ENCODE peak calls at places on chromosomes 7 and 10, in seven cellular contexts. V is endothelial cell, D is Calu3, P is HCT116, B is kidney, M is fibroblast of pulmonary artery, R is B cell. K is an unnamed sample.

GRCh38 chr10:117240730-117241529 is at the start of gene SLC18A2:
- DNase-seq in M (no peak), B (peak; percentile 55), V (no peak), D (no peak), R (peak; percentile 35), P (no peak), K (no peak)

GRCh38 chr7:4751398-4751947 is 23.9 kb upstream of the AP5Z1 start:
- DNase-seq in R (no peak), B (no peak), M (no peak), D (no peak), V (no peak), P (no peak), K (no peak)

GRCh38 chr7:137501561-137501960 is 158.0 kb upstream of the PTN start:
- DNase-seq in V (no peak), D (no peak), B (no peak), R (no peak), M (no peak), P (no peak), K (no peak)

GRCh38 chr10:58963101-58963534 is 213.3 kb upstream of the PHYHIPL start:
- DNase-seq in M (no peak), P (no peak), D (peak; percentile 38), V (peak; percentile 40), B (no peak), R (no peak), K (no peak)

GRCh38 chr10:31647861-31648260 is 280.8 kb downstream of the ARHGAP12 start:
- DNase-seq in D (no peak), B (no peak), R (no peak), V (no peak), P (no peak), M (no peak), K (no peak)

GRCh38 chr10:60430017-60430416 is 40.3 kb upstream of the ANK3 start:
- DNase-seq in B (no peak), R (no peak), V (no peak), P (no peak), M (peak; percentile 79), D (no peak), K (no peak)

GRCh38 chr7:4472739-4473138 is 209.4 kb upstream of the FOXK1 start:
- DNase-seq in D (no peak), R (no peak), P (no peak), M (no peak), V (no peak), B (no peak), K (no peak)

GRCh38 chr10:33215154-33215553 is 119.3 kb downstream of the NRP1 start:
- DNase-seq in V (no peak), B (no peak), M (peak; percentile 67), P (no peak), R (no peak), D (no peak), K (no peak)

DNA sequence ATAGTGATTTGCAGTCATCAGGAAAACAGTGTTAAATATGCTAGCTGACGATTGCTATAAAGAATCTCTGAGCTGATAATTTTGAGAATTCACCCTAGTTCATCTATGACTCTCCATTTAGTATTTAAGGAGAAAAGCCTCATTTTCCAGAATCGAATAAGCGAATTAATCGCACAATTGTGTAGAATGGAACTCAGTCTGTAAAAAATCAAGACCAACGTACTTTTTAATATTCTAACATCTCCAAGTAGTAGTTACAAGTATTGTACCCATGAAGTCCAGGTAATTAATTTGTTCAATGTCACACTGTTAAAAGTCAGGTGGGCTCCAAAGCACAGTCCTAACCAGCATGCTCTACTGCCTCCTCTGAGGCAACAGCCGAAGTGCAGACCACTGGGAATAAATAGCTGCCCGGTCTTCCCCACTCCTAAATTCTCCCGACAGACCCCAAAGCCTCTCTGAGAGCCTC is 380 bp upstream of the AGBL3 start:
- DNase-seq in D (no peak), V (no peak), R (no peak), P (no peak), M (no peak), B (no peak), K (no peak)
- TF ChIP-seq CTCF in D (no peak), V (no peak), R (no peak), P (no peak), M (no peak), B (no peak), K (peak; percentile 15)

GRCh38 chr7:151008143-151008510 is 16.2 kb downstream of the ATG9B start:
- DNase-seq in M (peak; percentile 44), D (no peak), V (no peak), P (no peak), R (no peak), B (peak; percentile 74), K (no peak)

GRCh38 chr7:151010307-151011096 is 13.8 kb downstream of the ATG9B start:
- DNase-seq in D (no peak), V (no peak), P (no peak), B (peak; percentile 70), R (no peak), M (peak; percentile 32), K (no peak)

GRCh38 chr7:151008511-151009323 is 15.6 kb downstream of the ATG9B start:
- DNase-seq in P (peak; percentile 87), V (peak; percentile 70), B (peak; percentile 90), D (peak; percentile 72), R (peak; percentile 89), M (peak; percentile 60), K (no peak)

GRCh38 chr7:151010002-151010306 is 14.3 kb downstream of the ATG9B start:
- DNase-seq in B (peak; percentile 71), R (no peak), D (no peak), P (no peak), V (no peak), M (no peak), K (no peak)

DNA sequence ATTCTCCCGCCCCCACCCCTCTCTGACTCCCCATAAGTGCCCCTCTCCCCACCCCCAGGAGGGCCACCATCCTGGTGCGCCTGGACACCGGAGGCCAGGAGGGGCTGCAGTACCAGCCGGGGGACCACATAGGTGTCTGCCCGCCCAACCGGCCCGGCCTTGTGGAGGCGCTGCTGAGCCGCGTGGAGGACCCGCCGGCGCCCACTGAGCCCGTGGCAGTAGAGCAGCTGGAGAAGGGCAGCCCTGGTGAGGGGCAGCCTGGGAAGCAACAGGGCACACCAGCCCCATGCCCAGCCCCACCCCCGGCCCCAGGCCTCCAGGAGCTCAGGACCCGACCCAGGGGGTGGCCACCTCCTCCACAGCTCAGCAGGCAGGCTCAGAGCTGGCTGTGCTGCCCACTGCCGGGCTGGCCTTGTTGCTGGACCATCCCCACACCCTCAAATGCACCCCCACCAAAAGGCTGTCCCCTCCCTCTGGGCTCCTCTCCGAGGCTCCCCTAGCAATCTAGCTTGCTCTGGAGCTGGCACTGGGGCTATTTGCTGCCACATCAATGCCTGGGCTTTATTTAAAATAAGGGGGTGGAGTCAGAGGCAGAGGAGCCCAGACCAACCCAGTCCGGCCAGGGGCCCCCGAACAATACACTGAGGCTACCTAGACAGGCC is 14.8 kb downstream of the ATG9B start:
- DNase-seq in V (no peak), D (no peak), M (no peak), B (peak; percentile 76), P (no peak), R (no peak), K (no peak)
- TF ChIP-seq CTCF in V (no peak), D (no peak), M (no peak), B (no peak), P (peak; percentile 55), R (no peak), K (no peak)

GRCh38 chr7:31904006-31904405 is 166.2 kb downstream of the PDE1C start:
- DNase-seq in M (no peak), V (no peak), P (no peak), B (no peak), R (no peak), D (no peak), K (no peak)
- TF ChIP-seq CTCF in M (no peak), V (no peak), P (no peak), B (no peak), R (no peak), D (no peak), K (no peak)

DNA sequence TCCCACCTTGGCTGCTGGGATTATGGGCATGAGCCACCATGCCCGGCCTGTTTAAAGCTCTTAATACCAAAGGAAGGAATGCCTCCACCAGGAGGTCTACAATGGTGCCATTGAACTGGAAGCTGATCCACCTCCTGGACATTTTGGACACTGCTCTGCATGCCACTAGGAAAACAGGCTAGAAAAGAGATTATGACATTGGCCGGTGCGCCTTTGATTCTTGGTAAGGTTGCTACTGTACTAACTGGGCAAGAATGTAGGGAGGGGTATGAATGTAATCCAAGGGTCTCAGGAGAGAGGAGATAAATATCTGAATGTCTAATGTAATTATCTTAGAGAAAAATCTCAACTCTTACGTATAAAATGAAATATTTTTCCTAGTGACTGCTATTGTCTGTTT is 21.7 kb upstream of the TSGA13 start:
- DNase-seq in B (no peak), R (no peak), P (no peak), M (no peak), V (no peak), D (no peak), K (no peak)
- TF ChIP-seq CTCF in B (no peak), R (no peak), P (no peak), M (no peak), V (no peak), D (no peak), K (no peak)

DNA sequence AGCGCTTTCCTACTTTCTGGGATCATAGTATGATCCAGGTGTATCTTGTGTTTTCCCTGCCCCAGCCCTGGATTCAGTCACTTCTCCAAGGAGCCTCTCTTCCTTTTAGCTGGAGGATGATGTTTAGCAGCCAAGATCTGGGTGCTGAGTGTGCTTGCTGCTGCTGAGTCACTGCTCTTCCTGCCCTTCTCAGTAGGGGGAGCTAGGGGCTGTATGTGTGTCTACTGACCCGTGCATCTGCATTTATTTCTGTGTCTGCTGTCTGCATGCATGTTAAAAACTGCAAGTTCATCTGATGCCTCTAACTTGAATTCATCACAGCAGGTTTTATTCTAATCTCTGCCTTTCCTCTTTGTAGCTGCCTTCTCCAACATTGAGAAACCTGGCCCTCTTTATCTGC is 31.6 kb downstream of the MGMT start:
- DNase-seq in D (no peak), M (no peak), V (no peak), P (no peak), B (no peak), R (no peak), K (no peak)
- TF ChIP-seq CTCF in D (no peak), M (no peak), V (no peak), P (peak; percentile 54), B (no peak), R (no peak), K (peak; percentile 26)

DNA sequence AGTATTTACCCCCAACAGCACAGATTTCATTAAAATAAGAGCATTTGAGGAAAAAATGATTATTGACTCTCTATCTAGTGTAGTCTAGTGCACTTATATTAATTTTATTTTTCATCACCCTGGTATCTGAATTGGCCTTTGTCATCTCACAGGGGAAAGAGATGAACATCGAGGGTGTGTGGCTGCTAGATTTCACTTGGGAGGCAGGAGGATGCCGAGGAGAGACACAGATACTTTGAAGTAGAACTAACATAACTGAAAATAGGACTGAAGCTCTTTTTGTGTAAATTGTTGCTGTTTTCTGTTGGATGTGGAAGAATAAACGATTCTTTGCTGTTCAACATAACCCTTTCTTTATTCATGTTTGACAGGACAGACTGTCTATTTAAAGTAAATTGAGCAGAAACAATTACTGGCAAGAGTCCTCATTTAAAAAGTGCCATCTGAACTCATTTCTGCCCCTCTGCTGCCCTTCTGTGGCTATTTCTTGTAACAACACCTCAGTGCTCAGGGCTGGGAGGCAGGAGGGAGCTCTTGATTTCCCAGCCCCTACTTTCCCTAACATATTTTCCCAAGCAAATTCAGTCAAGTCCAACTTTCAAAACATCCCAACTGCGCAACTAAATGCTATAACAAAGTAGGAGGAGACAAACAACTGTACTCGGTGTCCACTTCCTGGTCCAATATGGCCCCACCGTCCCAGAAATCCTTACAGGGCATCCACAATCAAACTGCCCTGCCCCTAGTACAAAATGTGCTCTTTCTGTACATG is 15.6 kb downstream of the LYZL1 start:
- DNase-seq in V (peak; percentile 65), R (peak; percentile 25), D (peak; percentile 60), M (peak; percentile 83), P (peak; percentile 62), B (no peak), K (peak; percentile 7)
- TF ChIP-seq CTCF in V (peak; percentile 65), R (peak; percentile 54), D (peak; percentile 70), M (peak; percentile 74), P (peak; percentile 64), B (peak; percentile 86), K (peak; percentile 68)